ENCODE peak calls at places on chromosomes 11 and 22, in ten cellular contexts. One of them, this sample, is unnamed.

GRCh38 chr11:67354314-67355022 is 1.1 kb upstream of the POLD4 start:
- DNase-seq in psoas muscle: peak; percentile 78
- DNase-seq in pancreas: no peak
- DNase-seq in neuronal stem cell: no peak
- DNase-seq in sigmoid colon: peak; percentile 81
- DNase-seq in heart left ventricle: peak; percentile 75
- DNase-seq in Panc1: peak; percentile 98
- DNase-seq in heart right ventricle: peak; percentile 57
- DNase-seq in Peyer's patch: no peak
- DNase-seq in neural progenitor cell: peak; percentile 29
- DNase-seq in this sample: peak; percentile 94

GRCh38 chr11:118659314-118659939 is 20.0 kb downstream of the TREH start:
- DNase-seq in psoas muscle: peak; percentile 94
- DNase-seq in pancreas: peak; percentile 98
- DNase-seq in neuronal stem cell: peak; percentile 85
- DNase-seq in sigmoid colon: peak; percentile 96
- DNase-seq in heart left ventricle: peak; percentile 93
- DNase-seq in Panc1: peak; percentile 54
- DNase-seq in heart right ventricle: peak; percentile 94
- DNase-seq in Peyer's patch: peak; percentile 91
- DNase-seq in neural progenitor cell: peak; percentile 95
- DNase-seq in this sample: peak; percentile 96

GRCh38 chr22:43440103-43440387 is 28.2 kb downstream of the MPPED1 start:
- DNase-seq in psoas muscle: no peak
- DNase-seq in pancreas: no peak
- DNase-seq in neuronal stem cell: no peak
- DNase-seq in sigmoid colon: no peak
- DNase-seq in heart left ventricle: no peak
- DNase-seq in Panc1: no peak
- DNase-seq in heart right ventricle: no peak
- DNase-seq in Peyer's patch: no peak
- DNase-seq in neural progenitor cell: no peak
- DNase-seq in this sample: no peak

GRCh38 chr11:118915941-118916841 is 9.5 kb downstream of the BCL9L start:
- DNase-seq in psoas muscle: peak; percentile 32
- DNase-seq in pancreas: no peak
- DNase-seq in neuronal stem cell: no peak
- DNase-seq in sigmoid colon: peak; percentile 67
- DNase-seq in heart left ventricle: no peak
- DNase-seq in Panc1: no peak
- DNase-seq in heart right ventricle: no peak
- DNase-seq in Peyer's patch: no peak
- DNase-seq in neural progenitor cell: no peak
- DNase-seq in this sample: no peak

GRCh38 chr22:25497269-25497668 is 67.2 kb upstream of the GRK3 start:
- DNase-seq in psoas muscle: no peak
- DNase-seq in pancreas: no peak
- DNase-seq in neuronal stem cell: no peak
- DNase-seq in sigmoid colon: no peak
- DNase-seq in heart left ventricle: peak; percentile 36
- DNase-seq in Panc1: no peak
- DNase-seq in heart right ventricle: no peak
- DNase-seq in Peyer's patch: no peak
- DNase-seq in neural progenitor cell: no peak
- DNase-seq in this sample: no peak

GRCh38 chr11:84889556-84889955 is 737.6 kb downstream of the DLG2 start:
- DNase-seq in psoas muscle: no peak
- DNase-seq in pancreas: no peak
- DNase-seq in neuronal stem cell: no peak
- DNase-seq in sigmoid colon: no peak
- DNase-seq in heart left ventricle: no peak
- DNase-seq in Panc1: no peak
- DNase-seq in heart right ventricle: no peak
- DNase-seq in Peyer's patch: no peak
- DNase-seq in neural progenitor cell: no peak
- DNase-seq in this sample: no peak

GRCh38 chr11:22713336-22713735 is 46.9 kb downstream of the GAS2 start:
- DNase-seq in psoas muscle: no peak
- DNase-seq in pancreas: no peak
- DNase-seq in neuronal stem cell: no peak
- DNase-seq in sigmoid colon: no peak
- DNase-seq in heart left ventricle: no peak
- DNase-seq in Panc1: no peak
- DNase-seq in heart right ventricle: no peak
- DNase-seq in Peyer's patch: no peak
- DNase-seq in neural progenitor cell: no peak
- DNase-seq in this sample: no peak

GRCh38 chr11:63573881-63574855 is 11.0 kb upstream of the PLAAT2 start:
- DNase-seq in psoas muscle: peak; percentile 22
- DNase-seq in pancreas: peak; percentile 22
- DNase-seq in neuronal stem cell: no peak
- DNase-seq in sigmoid colon: peak; percentile 80
- DNase-seq in heart left ventricle: peak; percentile 56
- DNase-seq in Panc1: no peak
- DNase-seq in heart right ventricle: no peak
- DNase-seq in Peyer's patch: peak; percentile 43
- DNase-seq in neural progenitor cell: no peak
- DNase-seq in this sample: peak; percentile 84

GRCh38 chr22:29205598-29206371 is at the start of gene EMID1:
- DNase-seq in psoas muscle: peak; percentile 37
- DNase-seq in pancreas: peak; percentile 83
- DNase-seq in neuronal stem cell: peak; percentile 46
- DNase-seq in sigmoid colon: peak; percentile 76
- DNase-seq in heart left ventricle: peak; percentile 45
- DNase-seq in Panc1: no peak
- DNase-seq in heart right ventricle: peak; percentile 48
- DNase-seq in Peyer's patch: no peak
- DNase-seq in neural progenitor cell: peak; percentile 79
- DNase-seq in this sample: no peak

GRCh38 chr22:35664955-35665577 is 16.8 kb downstream of the APOL6 start:
- DNase-seq in psoas muscle: no peak
- DNase-seq in pancreas: no peak
- DNase-seq in neuronal stem cell: no peak
- DNase-seq in sigmoid colon: no peak
- DNase-seq in heart left ventricle: no peak
- DNase-seq in Panc1: no peak
- DNase-seq in heart right ventricle: no peak
- DNase-seq in Peyer's patch: no peak
- DNase-seq in neural progenitor cell: no peak
- DNase-seq in this sample: no peak

GRCh38 chr11:60372767-60373166 is 5.6 kb upstream of the MS4A7 start:
- DNase-seq in psoas muscle: no peak
- DNase-seq in pancreas: no peak
- DNase-seq in neuronal stem cell: no peak
- DNase-seq in sigmoid colon: no peak
- DNase-seq in heart left ventricle: no peak
- DNase-seq in Panc1: no peak
- DNase-seq in heart right ventricle: no peak
- DNase-seq in Peyer's patch: no peak
- DNase-seq in neural progenitor cell: no peak
- DNase-seq in this sample: no peak

GRCh38 chr11:60377737-60378136 is 595 bp upstream of the MS4A7 start:
- DNase-seq in psoas muscle: peak; percentile 31
- DNase-seq in pancreas: no peak
- DNase-seq in neuronal stem cell: no peak
- DNase-seq in sigmoid colon: peak; percentile 79
- DNase-seq in heart left ventricle: peak; percentile 62
- DNase-seq in Panc1: no peak
- DNase-seq in heart right ventricle: no peak
- DNase-seq in Peyer's patch: peak; percentile 69
- DNase-seq in neural progenitor cell: no peak
- DNase-seq in this sample: peak; percentile 36

GRCh38 chr11:60376601-60377000 is 1.7 kb upstream of the MS4A7 start:
- DNase-seq in psoas muscle: no peak
- DNase-seq in pancreas: no peak
- DNase-seq in neuronal stem cell: no peak
- DNase-seq in sigmoid colon: no peak
- DNase-seq in heart left ventricle: no peak
- DNase-seq in Panc1: no peak
- DNase-seq in heart right ventricle: no peak
- DNase-seq in Peyer's patch: no peak
- DNase-seq in neural progenitor cell: no peak
- DNase-seq in this sample: no peak

GRCh38 chr11:60378359-60378758 is at the start of gene MS4A7:
- DNase-seq in psoas muscle: peak; percentile 25
- DNase-seq in pancreas: no peak
- DNase-seq in neuronal stem cell: no peak
- DNase-seq in sigmoid colon: peak; percentile 72
- DNase-seq in heart left ventricle: peak; percentile 50
- DNase-seq in Panc1: no peak
- DNase-seq in heart right ventricle: peak; percentile 20
- DNase-seq in Peyer's patch: peak; percentile 76
- DNase-seq in neural progenitor cell: no peak
- DNase-seq in this sample: no peak
- H3K9me3 ChIP-seq in psoas muscle: no peaks in the 10 kb centered on the region
- H3K9me3 ChIP-seq in pancreas: no peaks in the 10 kb centered on the region
- H3K9me3 ChIP-seq in neuronal stem cell: no peaks in the 10 kb centered on the region
- H3K9me3 ChIP-seq in sigmoid colon: no peaks in the 10 kb centered on the region
- H3K9me3 ChIP-seq in heart left ventricle: no peaks in the 10 kb centered on the region
- H3K9me3 ChIP-seq in Panc1: no peaks in the 10 kb centered on the region
- H3K9me3 ChIP-seq in heart right ventricle: no peaks in the 10 kb centered on the region
- H3K9me3 ChIP-seq in Peyer's patch: no peaks in the 10 kb centered on the region
- H3K9me3 ChIP-seq in neural progenitor cell: no peaks in the 10 kb centered on the region
- H3K9me3 ChIP-seq in this sample: no peaks in the 10 kb centered on the region

GRCh38 chr11:2269601-2270321 is 627 bp downstream of the ASCL2 start:
- DNase-seq in psoas muscle: no peak
- DNase-seq in pancreas: peak; percentile 71
- DNase-seq in neuronal stem cell: no peak
- DNase-seq in sigmoid colon: no peak
- DNase-seq in heart left ventricle: peak; percentile 58
- DNase-seq in Panc1: no peak
- DNase-seq in heart right ventricle: peak; percentile 52
- DNase-seq in Peyer's patch: peak; percentile 22
- DNase-seq in neural progenitor cell: peak; percentile 87
- DNase-seq in this sample: peak; percentile 72
- H3K4me3 ChIP-seq in psoas muscle: peak overlapping the region; percentile 46
- H3K4me3 ChIP-seq in pancreas: peak overlapping the region; percentile 37
- H3K4me3 ChIP-seq in neuronal stem cell: peak overlapping the region; percentile 58
- H3K4me3 ChIP-seq in sigmoid colon: peak overlapping the region; percentile 16
- H3K4me3 ChIP-seq in heart left ventricle: peak overlapping the region; percentile 38
- H3K4me3 ChIP-seq in Panc1: peak overlapping the region; percentile 49
- H3K4me3 ChIP-seq in heart right ventricle: peak overlapping the region; percentile 56
- H3K4me3 ChIP-seq in Peyer's patch: peak overlapping the region; percentile 46
- H3K4me3 ChIP-seq in neural progenitor cell: peak overlapping the region; percentile 49
- H3K4me3 ChIP-seq in this sample: peak overlapping the region; percentile 30

DNA sequence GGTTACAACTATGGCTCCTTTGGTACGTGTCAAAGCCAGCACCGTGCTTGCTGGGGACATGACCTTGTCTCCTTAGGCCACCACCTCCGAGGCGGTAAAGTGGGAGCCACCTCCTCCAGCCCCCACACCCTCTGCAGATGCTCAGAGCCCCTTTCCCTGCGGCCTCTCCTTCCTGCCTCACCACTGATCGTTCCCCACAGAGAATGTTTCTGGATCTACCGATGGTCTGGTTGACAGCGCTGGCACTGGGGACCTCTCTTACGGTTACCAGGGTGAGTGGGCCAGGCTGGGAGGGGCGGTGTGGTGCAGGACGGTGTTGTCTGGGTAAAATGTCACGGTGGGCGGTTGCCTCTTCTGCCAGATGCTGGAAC is 8.9 kb downstream of the SIDT2 start:
- DNase-seq in psoas muscle: no peak
- DNase-seq in pancreas: no peak
- DNase-seq in neuronal stem cell: no peak
- DNase-seq in sigmoid colon: peak; percentile 53
- DNase-seq in heart left ventricle: no peak
- DNase-seq in Panc1: no peak
- DNase-seq in heart right ventricle: no peak
- DNase-seq in Peyer's patch: no peak
- DNase-seq in neural progenitor cell: no peak
- DNase-seq in this sample: peak; percentile 16
- H3K36me3 ChIP-seq in psoas muscle: peaks cover 95% of the 10 kb centered on the region
- H3K36me3 ChIP-seq in pancreas: peaks cover 49% of the 10 kb centered on the region
- H3K36me3 ChIP-seq in neuronal stem cell: peaks cover 14% of the 10 kb centered on the region
- H3K36me3 ChIP-seq in sigmoid colon: peaks cover 94% of the 10 kb centered on the region
- H3K36me3 ChIP-seq in heart left ventricle: peaks cover 34% of the 10 kb centered on the region
- H3K36me3 ChIP-seq in Panc1: no peaks in the 10 kb centered on the region
- H3K36me3 ChIP-seq in heart right ventricle: peaks cover 12% of the 10 kb centered on the region
- H3K36me3 ChIP-seq in Peyer's patch: peaks cover 80% of the 10 kb centered on the region
- H3K36me3 ChIP-seq in neural progenitor cell: no peaks in the 10 kb centered on the region
- H3K36me3 ChIP-seq in this sample: no peaks in the 10 kb centered on the region

GRCh38 chr11:428295-428694 is 13.5 kb upstream of the SIGIRR start:
- DNase-seq in psoas muscle: peak; percentile 12
- DNase-seq in pancreas: no peak
- DNase-seq in neuronal stem cell: no peak
- DNase-seq in sigmoid colon: no peak
- DNase-seq in heart left ventricle: no peak
- DNase-seq in Panc1: no peak
- DNase-seq in heart right ventricle: peak; percentile 9
- DNase-seq in Peyer's patch: no peak
- DNase-seq in neural progenitor cell: no peak
- DNase-seq in this sample: no peak

GRCh38 chr11:432501-433100 is 9.2 kb downstream of the ANO9 start:
- DNase-seq in psoas muscle: no peak
- DNase-seq in pancreas: peak; percentile 44
- DNase-seq in neuronal stem cell: no peak
- DNase-seq in sigmoid colon: no peak
- DNase-seq in heart left ventricle: peak; percentile 6
- DNase-seq in Panc1: no peak
- DNase-seq in heart right ventricle: peak; percentile 7
- DNase-seq in Peyer's patch: no peak
- DNase-seq in neural progenitor cell: no peak
- DNase-seq in this sample: no peak

GRCh38 chr11:429391-429790 is 12.4 kb downstream of the ANO9 start:
- DNase-seq in psoas muscle: peak; percentile 11
- DNase-seq in pancreas: peak; percentile 45
- DNase-seq in neuronal stem cell: no peak
- DNase-seq in sigmoid colon: no peak
- DNase-seq in heart left ventricle: peak; percentile 26
- DNase-seq in Panc1: no peak
- DNase-seq in heart right ventricle: peak; percentile 6
- DNase-seq in Peyer's patch: no peak
- DNase-seq in neural progenitor cell: no peak
- DNase-seq in this sample: no peak

GRCh38 chr11:431921-432320 is 9.9 kb downstream of the ANO9 start:
- DNase-seq in psoas muscle: no peak
- DNase-seq in pancreas: peak; percentile 45
- DNase-seq in neuronal stem cell: no peak
- DNase-seq in sigmoid colon: no peak
- DNase-seq in heart left ventricle: peak; percentile 8
- DNase-seq in Panc1: no peak
- DNase-seq in heart right ventricle: no peak
- DNase-seq in Peyer's patch: no peak
- DNase-seq in neural progenitor cell: no peak
- DNase-seq in this sample: no peak

DNA sequence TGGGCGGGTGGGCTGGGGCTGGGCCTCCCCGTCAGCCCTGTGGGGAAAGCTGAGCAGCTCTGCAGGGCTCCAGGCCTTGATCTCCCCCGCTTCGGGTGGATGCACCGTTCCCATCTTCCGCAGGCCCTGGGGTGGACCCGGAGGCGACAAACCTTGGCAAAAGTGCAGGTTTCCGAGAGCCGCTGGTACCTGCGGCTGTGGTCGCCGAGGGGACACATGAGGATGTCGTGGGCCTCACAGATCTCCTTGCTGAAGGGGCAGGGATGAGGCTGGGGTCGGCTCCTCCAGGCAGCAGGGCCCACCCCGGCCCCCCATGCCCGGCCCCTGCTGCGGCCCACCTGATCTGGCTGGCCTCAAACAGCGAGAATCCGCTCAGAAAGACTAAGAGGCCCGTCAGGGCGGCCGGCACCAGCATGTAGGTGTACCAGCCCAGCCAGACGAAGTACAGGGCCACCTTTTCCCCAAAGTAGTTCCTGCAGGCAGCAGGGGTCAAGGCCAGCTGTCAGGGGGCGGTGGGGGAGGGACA is 11.8 kb downstream of the ANO9 start:
- DNase-seq in psoas muscle: peak; percentile 7
- DNase-seq in pancreas: peak; percentile 50
- DNase-seq in neuronal stem cell: no peak
- DNase-seq in sigmoid colon: no peak
- DNase-seq in heart left ventricle: peak; percentile 11
- DNase-seq in Panc1: no peak
- DNase-seq in heart right ventricle: no peak
- DNase-seq in Peyer's patch: no peak
- DNase-seq in neural progenitor cell: no peak
- DNase-seq in this sample: no peak
- H3K9me3 ChIP-seq in psoas muscle: no peaks in the 10 kb centered on the region
- H3K9me3 ChIP-seq in pancreas: no peaks in the 10 kb centered on the region
- H3K9me3 ChIP-seq in neuronal stem cell: no peaks in the 10 kb centered on the region
- H3K9me3 ChIP-seq in sigmoid colon: no peaks in the 10 kb centered on the region
- H3K9me3 ChIP-seq in heart left ventricle: no peaks in the 10 kb centered on the region
- H3K9me3 ChIP-seq in Panc1: no peaks in the 10 kb centered on the region
- H3K9me3 ChIP-seq in heart right ventricle: no peaks in the 10 kb centered on the region
- H3K9me3 ChIP-seq in Peyer's patch: no peaks in the 10 kb centered on the region
- H3K9me3 ChIP-seq in neural progenitor cell: no peaks in the 10 kb centered on the region
- H3K9me3 ChIP-seq in this sample: no peaks in the 10 kb centered on the region

This sample was measured in colonic mucosa.